ENCODE peak calls at places on chromosomes 16 and 17, in nine cellular contexts. W is effector memory CD4-positive, alpha-beta T cell; N is NCI-H1092 treated with DMSO at 0.1 percent for 48 hours; A is activated B cell treated with CpG ODN at 0.5 μM for 24 hours; K is GM20000; O is non-pigmented ciliary epithelial cell; V is stimulated activated CD4-positive, alpha-beta T cell treated with anti-CD3 and anti-CD28 coated beads, Interleukin-4, amount 100 ng/mL, for 4 hours; X is NCI-H1694; Z is C1 segment of cervical spinal cord. E is an unnamed sample.

GRCh38 chr16:2333231-2333630 is 7.3 kb downstream of the ABCA3 start:
- DNase-seq in V (no peak), A (no peak), W (no peak), Z (no peak), N (no peak), K (no peak), O (no peak), X (no peak), E (no peak)

GRCh38 chr17:71402661-71403141 is 718.1 kb upstream of the SOX9 start:
- DNase-seq in A (no peak), N (peak), K (no peak), V (no peak), W (no peak), O (no peak), Z (no peak), X (no peak), E (no peak)

GRCh38 chr17:9356488-9356911 is 219.1 kb downstream of the STX8 start:
- DNase-seq in W (no peak), A (no peak), N (no peak), Z (peak), O (no peak), K (no peak), X (no peak), V (no peak), E (no peak)

GRCh38 chr17:80101946-80102706 is 745 bp downstream of the GAA start:
- DNase-seq in W (no peak), V (no peak), X (peak), N (no peak), K (peak), A (no peak), Z (no peak), O (no peak), E (no peak)

GRCh38 chr16:88896238-88897065 is 30.0 kb upstream of the PABPN1L start:
- DNase-seq in A (no peak), N (no peak), X (no peak), K (no peak), V (no peak), W (no peak), O (no peak), Z (no peak), E (no peak)

GRCh38 chr17:28578246-28579195 is 1.8 kb upstream of the ALDOC start:
- DNase-seq in V (no peak), N (no peak), W (no peak), A (no peak), Z (no peak), X (no peak), K (no peak), O (no peak), E (no peak)

GRCh38 chr17:54898576-54898975 is 2.1 kb upstream of the TOM1L1 start:
- DNase-seq in X (no peak), A (no peak), W (no peak), K (no peak), V (no peak), O (no peak), N (no peak), Z (no peak), E (no peak)

GRCh38 chr17:76500074-76500744 is 1.0 kb downstream of the RHBDF2 start:
- DNase-seq in V (no peak), W (no peak), A (no peak), N (no peak), O (no peak), Z (no peak), X (no peak), K (no peak), E (no peak)

GRCh38 chr17:43721537-43722268 is 36.9 kb downstream of the SOST start:
- DNase-seq in K (no peak), V (no peak), O (no peak), Z (no peak), N (no peak), A (no peak), W (no peak), X (no peak), E (no peak)

GRCh38 chr16:1089822-1090619 is 6.0 kb downstream of the C1QTNF8 start:
- DNase-seq in W (no peak), N (no peak), A (no peak), K (no peak), V (no peak), Z (peak), O (no peak), X (no peak), E (no peak)

GRCh38 chr17:14301761-14302401 is 1.0 kb downstream of the HS3ST3B1 start:
- DNase-seq in K (peak), V (peak), X (no peak), O (no peak), Z (no peak), W (peak), A (peak), N (no peak), E (no peak)

GRCh38 chr16:67659675-67660563 is at the start of gene ACD:
- DNase-seq in N (peak), X (peak), Z (peak), K (peak), W (peak), A (peak), O (no peak), V (peak), E (peak)

GRCh38 chr16:2466667-2467300 is 4.3 kb upstream of the NTN3 start:
- DNase-seq in A (no peak), O (no peak), Z (no peak), K (no peak), N (no peak), W (no peak), V (no peak), X (no peak), E (no peak)

GRCh38 chr16:86078121-86078600 is 179.2 kb downstream of the IRF8 start:
- DNase-seq in A (no peak), O (no peak), Z (no peak), N (no peak), K (no peak), V (no peak), X (no peak), W (no peak), E (no peak)

GRCh38 chr17:82244413-82245140 is 15.7 kb downstream of the SLC16A3 start:
- DNase-seq in V (no peak), K (peak), X (peak), O (no peak), W (no peak), A (no peak), Z (no peak), N (no peak), E (no peak)

GRCh38 chr17:77076046-77076882 is 64.5 kb upstream of the SEC14L1 start:
- DNase-seq in O (no peak), V (no peak), X (no peak), K (no peak), A (no peak), W (no peak), Z (no peak), N (peak), E (no peak)

GRCh38 chr16:5060073-5060641 is 5.6 kb downstream of the C16orf89 start:
- DNase-seq in V (no peak), W (no peak), O (no peak), N (no peak), K (peak), A (no peak), Z (no peak), X (no peak), E (no peak)

GRCh38 chr16:56983211-56983751 is 6.1 kb upstream of the NLRC5 start:
- DNase-seq in K (no peak), V (no peak), X (no peak), Z (no peak), N (no peak), O (no peak), A (no peak), W (no peak), E (no peak)

GRCh38 chr17:73644145-73645049 is at the start of gene SDK2:
- DNase-seq in N (peak), V (peak), O (no peak), K (peak), X (no peak), Z (no peak), A (peak), W (no peak), E (no peak)

GRCh38 chr16:73047536-73048291 is at the start of gene ZFHX3:
- DNase-seq in W (peak), N (peak), A (peak), X (no peak), K (peak), V (peak), Z (peak), O (no peak), E (no peak)